ENCODE peak calls at places on chromosomes 6 and 20, in five cellular contexts. Q is choroid plexus epithelial cell; B is ovary; S is adrenal gland; I is CD8-positive, alpha-beta T cell. M is an unnamed sample.
A peak's percentile ranks its signal among the peaks of the same experiment; 100 is the strongest.

GRCh38 chr6:80388515-80388914 is 282.0 kb downstream of the BCKDHB start:
- DNase-seq in Q (no peak), B (no peak), S (no peak), I (no peak), M (no peak)

GRCh38 chr6:165514621-165515020 is 148.4 kb downstream of the PDE10A start:
- DNase-seq in Q (no peak), B (no peak), S (no peak), I (no peak), M (no peak)

GRCh38 chr6:123338394-123338793 is 298.4 kb downstream of the TRDN start:
- DNase-seq in Q (no peak), B (no peak), S (no peak), I (no peak), M (no peak)

GRCh38 chr20:46293084-46293483 is 15.2 kb downstream of the CDH22 start:
- DNase-seq in Q (peak; percentile 72), B (no peak), S (no peak), I (no peak), M (peak; percentile 49)

GRCh38 chr6:35042451-35042850 is 98.7 kb downstream of the TCP11 start:
- DNase-seq in Q (no peak), B (no peak), S (no peak), I (no peak), M (no peak)

GRCh38 chr20:17972121-17972520 is 3.3 kb downstream of the MGME1 start:
- DNase-seq in Q (peak; percentile 60), B (no peak), S (no peak), I (no peak), M (no peak)

GRCh38 chr6:94372229-94372628 is 952.9 kb upstream of the EPHA7 start:
- DNase-seq in Q (no peak), B (no peak), S (no peak), I (no peak), M (no peak)

GRCh38 chr6:30450908-30451818 is 38.1 kb upstream of the HLA-E start:
- DNase-seq in Q (peak; percentile 83), B (peak; percentile 30), S (no peak), I (peak; percentile 25), M (peak; percentile 70)

GRCh38 chr6:158879180-158879579 is 60.0 kb upstream of the EZR start:
- DNase-seq in Q (peak; percentile 63), B (no peak), S (no peak), I (no peak), M (peak; percentile 75)

GRCh38 chr20:14860410-14860814 is 523.0 kb upstream of the FLRT3 start:
- DNase-seq in Q (no peak), B (no peak), S (no peak), I (no peak), M (no peak)

GRCh38 chr6:53464942-53465460 is 79.9 kb downstream of the GCLC start:
- DNase-seq in Q (peak; percentile 43), B (no peak), S (peak; percentile 97), I (no peak), M (peak; percentile 83)

GRCh38 chr20:62795023-62795761 is 1.1 kb upstream of the MRGBP start:
- DNase-seq in Q (peak; percentile 59), B (peak; percentile 78), S (peak; percentile 53), I (peak; percentile 44), M (peak; percentile 59)

GRCh38 chr6:39850897-39851296 is 58.7 kb downstream of the DAAM2 start:
- DNase-seq in Q (no peak), B (no peak), S (no peak), I (no peak), M (no peak)

GRCh38 chr6:151958332-151958731 is 150.8 kb downstream of the ESR1 start:
- DNase-seq in Q (peak; percentile 67), B (no peak), S (no peak), I (no peak), M (peak; percentile 44)

GRCh38 chr6:160960839-160961238 is 30.7 kb upstream of the MAP3K4 start:
- DNase-seq in Q (no peak), B (no peak), S (no peak), I (no peak), M (no peak)

GRCh38 chr20:51668515-51668914 is 99.7 kb downstream of the ATP9A start:
- DNase-seq in Q (no peak), B (no peak), S (no peak), I (no peak), M (no peak)

GRCh38 chr20:53146201-53146891 is 174.2 kb downstream of the TSHZ2 start:
- DNase-seq in Q (no peak), B (no peak), S (no peak), I (no peak), M (no peak)

GRCh38 chr20:10647471-10647870 is 26.3 kb downstream of the JAG1 start:
- DNase-seq in Q (peak; percentile 72), B (no peak), S (no peak), I (no peak), M (no peak)

GRCh38 chr20:25053207-25054132 is 4.5 kb downstream of the ACSS1 start:
- DNase-seq in Q (peak; percentile 33), B (peak; percentile 70), S (no peak), I (no peak), M (peak; percentile 48)

GRCh38 chr20:34311118-34312023 is 8.2 kb upstream of the AHCY start:
- DNase-seq in Q (peak; percentile 32), B (peak; percentile 33), S (no peak), I (no peak), M (no peak)

GRCh38 chr20:6178537-6178936 is 55.7 kb upstream of the FERMT1 start:
- DNase-seq in Q (peak; percentile 81), B (no peak), S (no peak), I (no peak), M (peak; percentile 56)

GRCh38 chr20:51512645-51513044 is 29.9 kb downstream of the NFATC2 start:
- DNase-seq in Q (no peak), B (no peak), S (no peak), I (no peak), M (no peak)

GRCh38 chr6:145814035-145814500 is 527 bp downstream of the FBXO30 start:
- DNase-seq in Q (no peak), B (no peak), S (peak; percentile 43), I (no peak), M (no peak)

DNA sequence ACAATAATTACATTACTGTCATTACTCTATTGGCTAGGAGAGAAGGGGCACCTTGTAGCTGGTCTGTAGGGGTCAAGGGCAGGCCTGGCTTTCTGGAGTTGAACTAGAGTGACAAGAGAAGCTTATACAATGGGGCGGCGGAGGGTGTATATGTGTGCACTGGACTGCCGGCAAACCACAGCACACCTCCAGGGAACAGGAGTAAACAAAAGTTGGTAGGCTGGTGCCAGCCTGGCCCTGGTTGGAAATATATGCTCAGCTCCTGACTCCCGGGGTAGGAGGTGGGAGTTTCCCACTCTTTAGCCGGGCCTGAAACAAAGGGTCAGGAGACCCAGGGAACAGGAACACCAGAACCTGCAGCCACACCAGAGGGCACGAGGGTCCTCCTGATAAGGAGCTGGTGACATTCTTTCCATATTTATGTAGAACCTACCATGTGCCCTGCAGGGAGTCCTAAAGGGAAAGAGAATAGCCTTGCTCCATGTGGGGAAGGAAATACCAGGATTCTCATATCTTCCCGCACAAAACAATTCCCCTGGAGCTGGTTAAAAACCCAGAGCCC is 5.1 kb downstream of the C6orf132 start:
- DNase-seq in Q (no peak), B (no peak), S (no peak), I (no peak), M (no peak)
- H3K4me3 ChIP-seq in Q (no peak overlapping the region), B (no peak overlapping the region), S (no peak overlapping the region), I (no peak overlapping the region), M (no peak overlapping the region)

DNA sequence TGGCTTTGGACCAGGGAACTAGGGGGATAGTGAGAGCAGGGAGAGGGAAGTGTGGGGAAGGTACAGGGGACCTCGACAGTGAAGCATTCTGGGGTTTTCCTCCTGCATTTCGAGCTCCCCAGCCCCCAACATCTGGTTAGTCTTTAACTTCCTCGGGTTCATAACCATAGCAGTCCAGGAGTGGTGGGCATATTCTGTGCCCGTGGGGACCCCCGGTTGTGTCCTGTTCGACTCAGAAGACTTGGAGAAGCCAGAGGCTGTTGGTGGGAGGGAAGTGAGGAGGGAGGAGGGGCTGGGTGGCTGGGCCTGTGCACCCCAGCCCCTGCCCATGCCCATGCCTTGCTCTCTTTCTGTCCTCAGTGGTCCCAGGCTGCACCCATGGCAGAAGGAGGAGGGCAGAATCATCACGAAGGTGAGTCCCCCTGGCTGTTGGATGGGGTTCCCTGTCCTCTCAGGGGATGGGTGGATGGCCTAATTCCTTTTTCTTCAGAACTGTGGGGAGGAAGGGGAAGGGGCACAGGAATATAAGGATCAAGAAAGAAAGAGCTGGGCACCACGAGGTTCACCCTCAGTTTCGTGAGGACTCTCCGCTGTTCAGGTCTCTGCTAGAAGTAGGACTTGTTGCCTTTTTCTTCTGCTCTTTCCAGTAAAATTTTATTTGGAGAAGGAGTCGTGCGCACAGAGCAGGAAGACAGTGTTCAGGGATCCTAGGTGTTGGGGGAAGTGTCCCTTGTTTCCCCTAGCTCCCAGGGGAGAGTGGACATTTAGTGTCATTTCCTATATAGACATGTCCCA is 4.2 kb downstream of the VEGFA start:
- DNase-seq in Q (no peak), B (peak; percentile 25), S (no peak), I (no peak), M (no peak)
- H3K4me3 ChIP-seq in Q (no peak overlapping the region), B (peak overlapping the region; percentile 78), S (no peak overlapping the region), I (no peak overlapping the region), M (peak overlapping the region; percentile 95)

GRCh38 chr20:573414-574296 is 30.1 kb upstream of the CSNK2A1 start:
- DNase-seq in Q (no peak), B (no peak), S (no peak), I (no peak), M (no peak)

GRCh38 chr20:574297-574942 is 30.8 kb upstream of the CSNK2A1 start:
- DNase-seq in Q (no peak), B (no peak), S (no peak), I (no peak), M (no peak)

GRCh38 chr20:571754-572331 is 28.3 kb upstream of the CSNK2A1 start:
- DNase-seq in Q (no peak), B (peak; percentile 61), S (peak; percentile 51), I (no peak), M (peak; percentile 11)

GRCh38 chr20:575230-575629 is 31.6 kb upstream of the CSNK2A1 start:
- DNase-seq in Q (no peak), B (no peak), S (no peak), I (no peak), M (no peak)

DNA sequence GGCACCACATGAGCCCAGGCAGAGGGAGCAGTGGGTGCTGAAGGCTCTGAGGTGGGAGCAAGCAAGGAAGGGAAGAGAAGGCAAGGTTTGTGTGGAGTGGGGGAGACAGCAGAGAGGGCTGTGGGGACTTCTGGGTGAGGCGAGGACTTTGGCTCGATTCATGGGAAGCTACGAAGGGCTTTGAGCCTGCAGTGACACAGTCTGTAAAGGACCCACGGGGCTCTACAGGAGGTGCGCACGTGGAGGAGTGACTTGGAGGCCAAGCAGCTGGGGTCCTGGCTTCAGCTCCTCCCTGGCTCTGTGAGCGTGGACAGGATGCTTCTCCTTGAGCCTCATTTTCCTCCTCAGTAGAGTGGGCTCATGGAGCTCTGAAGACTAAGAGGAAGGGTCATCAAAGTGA is 29.2 kb upstream of the CSNK2A1 start:
- DNase-seq in Q (no peak), B (no peak), S (no peak), I (no peak), M (no peak)
- H3K4me3 ChIP-seq in Q (no peak overlapping the region), B (no peak overlapping the region), S (no peak overlapping the region), I (no peak overlapping the region), M (no peak overlapping the region)

GRCh38 chr6:55469829-55470438 is 109.1 kb downstream of the HMGCLL1 start:
- DNase-seq in Q (peak; percentile 70), B (no peak), S (no peak), I (no peak), M (peak; percentile 6)
- H3K4me3 ChIP-seq in Q (no peak overlapping the region), B (no peak overlapping the region), S (no peak overlapping the region), I (no peak overlapping the region), M (no peak overlapping the region)

DNA sequence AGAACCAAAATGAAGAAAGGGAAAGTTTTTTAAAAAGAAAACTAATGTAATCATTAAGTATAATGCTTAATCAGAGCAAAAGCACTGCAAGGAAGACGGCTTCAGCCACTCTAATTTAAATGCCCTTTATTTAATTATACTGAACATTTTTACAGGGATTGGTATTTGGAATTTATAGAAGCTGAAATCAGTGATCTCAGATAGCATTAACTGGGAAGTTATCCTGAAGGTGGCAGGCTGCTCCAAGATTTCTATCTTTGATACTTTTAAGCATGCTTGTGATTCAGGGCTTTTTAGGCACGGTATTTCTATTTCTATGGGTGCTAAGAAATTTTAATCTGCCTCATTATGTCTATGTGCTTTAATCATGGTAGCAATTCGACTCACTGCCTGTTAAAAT is 1.3 kb upstream of the NDUFAF4 start:
- DNase-seq in Q (peak; percentile 76), B (no peak), S (peak; percentile 53), I (no peak), M (peak; percentile 47)
- H3K4me3 ChIP-seq in Q (no peak overlapping the region), B (no peak overlapping the region), S (no peak overlapping the region), I (no peak overlapping the region), M (no peak overlapping the region)